ENCODE peak calls at places on chromosomes 4 and X, in seven cellular contexts. Y, P, I, X, J, K and C are unnamed samples.

GRCh38 chrX:12614266-12614665 is 176.9 kb upstream of the PRPS2 start:
- DNase-seq in Y (no peak), K (no peak), P (no peak), I (no peak), J (no peak), X (peak; percentile 11), C (no peak)

GRCh38 chrX:136916827-136917226 is 36.3 kb upstream of the RBMX start:
- DNase-seq in P (no peak), I (no peak), J (no peak), Y (no peak), X (no peak), K (no peak), C (no peak)

GRCh38 chrX:148658115-148658725 is 157.8 kb downstream of the AFF2 start:
- DNase-seq in X (no peak), P (no peak), J (no peak), K (no peak), I (no peak), Y (no peak), C (no peak)

GRCh38 chr4:113122066-113122465 is 72.6 kb downstream of the ANK2 start:
- DNase-seq in Y (no peak), I (no peak), J (no peak), P (no peak), K (no peak), X (no peak), C (no peak)

GRCh38 chrX:49242545-49243066 is 7.3 kb downstream of the CCDC22 start:
- DNase-seq in K (no peak), X (peak; percentile 16), J (no peak), I (no peak), Y (no peak), P (no peak), C (no peak)

GRCh38 chr4:24912252-24913098 is at the start of gene CCDC149:
- DNase-seq in K (no peak), X (peak; percentile 84), P (no peak), Y (peak; percentile 70), J (peak; percentile 86), I (no peak), C (peak; percentile 74)

GRCh38 chr4:147836807-147837206 is 104.9 kb downstream of the ARHGAP10 start:
- DNase-seq in P (no peak), J (no peak), I (no peak), Y (no peak), K (no peak), X (no peak), C (no peak)

GRCh38 chr4:1171306-1172227 is 816 bp downstream of the SPON2 start:
- DNase-seq in P (no peak), J (no peak), Y (no peak), X (no peak), K (peak; percentile 34), I (peak; percentile 64), C (no peak)

GRCh38 chr4:21815651-21816050 is 132.9 kb downstream of the KCNIP4 start:
- DNase-seq in X (no peak), P (no peak), K (no peak), Y (no peak), I (no peak), J (no peak), C (no peak)

GRCh38 chr4:163367651-163368050 is 24.0 kb downstream of the NPY5R start:
- DNase-seq in P (no peak), X (peak; percentile 22), Y (no peak), I (no peak), K (no peak), J (no peak), C (no peak)

GRCh38 chrX:112450810-112451209 is 228.9 kb downstream of the LHFPL1 start:
- DNase-seq in X (no peak), Y (no peak), P (no peak), I (no peak), J (no peak), K (no peak), C (no peak)

GRCh38 chrX:15471016-15471415 is 22.1 kb downstream of the PIR start:
- DNase-seq in I (peak; percentile 27), X (peak; percentile 80), K (peak; percentile 1), P (peak; percentile 35), Y (peak; percentile 38), J (no peak), C (peak; percentile 13)

GRCh38 chr4:186351672-186352194 is 85.7 kb downstream of the F11 start:
- DNase-seq in P (no peak), Y (no peak), I (no peak), X (no peak), J (peak; percentile 32), K (no peak), C (no peak)

GRCh38 chr4:112284166-112284565 is 1.5 kb downstream of the TIFA start:
- DNase-seq in P (no peak), K (no peak), Y (no peak), J (no peak), X (peak; percentile 24), I (peak; percentile 28), C (no peak)

GRCh38 chr4:147786531-147786930 is 54.6 kb downstream of the ARHGAP10 start:
- DNase-seq in Y (no peak), J (no peak), I (no peak), X (no peak), P (no peak), K (no peak), C (no peak)

GRCh38 chr4:101393256-101393655 is 45.9 kb upstream of the PPP3CA start:
- DNase-seq in K (no peak), X (peak; percentile 85), I (no peak), P (no peak), J (peak; percentile 10), Y (no peak), C (no peak)

GRCh38 chr4:176478076-176478475 is 158.3 kb downstream of the SPCS3 start:
- DNase-seq in Y (no peak), P (no peak), K (no peak), X (no peak), I (no peak), J (no peak), C (no peak)

GRCh38 chr4:113355550-113356371 is 306.3 kb downstream of the ANK2 start:
- DNase-seq in J (no peak), P (peak; percentile 51), K (peak; percentile 42), Y (peak; percentile 40), X (peak; percentile 87), I (peak; percentile 35), C (no peak)

GRCh38 chr4:2874861-2875260 is 31.2 kb downstream of the ADD1 start:
- DNase-seq in K (no peak), P (no peak), X (no peak), J (no peak), I (no peak), Y (no peak), C (no peak)

GRCh38 chrX:155028749-155029360 is 2.2 kb downstream of the FUNDC2 start:
- DNase-seq in K (no peak), I (no peak), P (no peak), J (no peak), X (peak; percentile 18), Y (no peak), C (no peak)

GRCh38 chrX:149374751-149375150 is 130.4 kb downstream of the IDS start:
- DNase-seq in P (no peak), Y (no peak), X (peak; percentile 25), I (no peak), K (no peak), J (no peak), C (no peak)

GRCh38 chr4:20395160-20395773 is 143.6 kb downstream of the SLIT2 start:
- DNase-seq in X (peak; percentile 68), Y (no peak), J (peak; percentile 25), K (no peak), I (no peak), P (no peak), C (peak; percentile 86)

GRCh38 chrX:154827624-154828408 is 6.6 kb downstream of the SMIM9 start:
- DNase-seq in P (no peak), X (no peak), I (no peak), J (no peak), Y (no peak), K (no peak), C (no peak)

GRCh38 chr4:151946718-151947117 is 185.9 kb upstream of the GATB start:
- DNase-seq in I (no peak), J (no peak), K (no peak), P (no peak), X (no peak), Y (no peak), C (no peak)

GRCh38 chr4:128287159-128287870 is at the start of gene PGRMC2:
- DNase-seq in J (no peak), I (no peak), Y (peak; percentile 44), X (no peak), K (no peak), P (no peak), C (no peak)

GRCh38 chr4:37130465-37130864 is 114.1 kb upstream of the NWD2 start:
- DNase-seq in I (no peak), J (no peak), K (no peak), X (peak; percentile 20), Y (no peak), P (no peak), C (no peak)

GRCh38 chr4:1775731-1776500 is 17.2 kb upstream of the FGFR3 start:
- DNase-seq in J (no peak), P (no peak), X (peak; percentile 37), Y (no peak), I (no peak), K (no peak), C (no peak)

GRCh38 chr4:183504930-183505555 is at the start of gene ING2:
- DNase-seq in X (peak; percentile 85), P (no peak), I (no peak), K (no peak), Y (no peak), J (peak; percentile 33), C (peak; percentile 43)

GRCh38 chrX:109624022-109624421 is 950 bp downstream of the KCNE5 start:
- DNase-seq in K (no peak), I (no peak), X (no peak), Y (no peak), P (no peak), J (no peak), C (no peak)